ENCODE peak calls at places on chromosomes 11 and 22, in four cellular contexts. L, X, N and R are unnamed samples.
A peak's percentile ranks its signal among the peaks of the same experiment; 100 is the strongest.

GRCh38 chr22:26436903-26437515 is 7.9 kb downstream of the ASPHD2 start:
- DNase-seq in L (no peak), X (no peak), N (peak; percentile 62), R (no peak)

GRCh38 chr22:38756631-38757463 is 1.0 kb upstream of the SUN2 start:
- DNase-seq in L (peak; percentile 69), X (no peak), N (no peak), R (no peak)

GRCh38 chr11:102061276-102061675 is 14.0 kb downstream of the CFAP300 start:
- DNase-seq in N (peak; percentile 13), X (no peak), L (no peak), R (no peak)

GRCh38 chr11:63945482-63946163 is 6.8 kb downstream of the NAA40 start:
- DNase-seq in N (peak; percentile 86), X (peak; percentile 66), L (no peak), R (peak; percentile 50)

GRCh38 chr11:70786021-70786665 is 387.8 kb downstream of the CTTN start:
- DNase-seq in X (no peak), L (no peak), N (no peak), R (no peak)

GRCh38 chr11:62324738-62325556 is 12.3 kb upstream of the ASRGL1 start:
- DNase-seq in N (peak; percentile 58), X (peak; percentile 16), L (peak; percentile 91), R (peak; percentile 23)

GRCh38 chr11:118343981-118344521 is at the start of gene CD3G:
- DNase-seq in N (no peak), L (peak; percentile 82), X (no peak), R (peak; percentile 81)

GRCh38 chr11:90256404-90257157 is 33.7 kb upstream of the CHORDC1 start:
- DNase-seq in X (no peak), L (no peak), N (no peak), R (no peak)

GRCh38 chr11:72314600-72315386 is 70.8 kb upstream of the PHOX2A start:
- DNase-seq in L (no peak), N (no peak), X (no peak), R (no peak)

GRCh38 chr11:122727101-122727929 is 71.8 kb downstream of the UBASH3B start:
- DNase-seq in X (no peak), N (no peak), L (no peak), R (no peak)

GRCh38 chr11:65575568-65576231 is at the start of gene EHBP1L1:
- DNase-seq in L (peak; percentile 87), X (peak; percentile 81), N (peak; percentile 71), R (peak; percentile 83)

GRCh38 chr11:2807276-2807681 is 78.3 kb downstream of the CDKN1C start:
- DNase-seq in L (no peak), X (no peak), N (peak; percentile 86), R (no peak)